ENCODE peak calls at places on chromosome X, in five cellular contexts. One of them, this sample, is unnamed.

GRCh38 chrX:119729408-119730201 is 28.8 kb upstream of the SOWAHD start:
- DNase-seq in AG10803: peak
- DNase-seq in psoas muscle: no peak
- DNase-seq in HFF-Myc: no peak
- DNase-seq in progenitor cell of endocrine pancreas: peak
- DNase-seq in this sample: peak

GRCh38 chrX:150038977-150039599 is 100.8 kb upstream of the EOLA2 start:
- DNase-seq in psoas muscle: no peak
- DNase-seq in AG10803: peak
- DNase-seq in progenitor cell of endocrine pancreas: no peak
- DNase-seq in HFF-Myc: no peak
- DNase-seq in this sample: no peak

GRCh38 chrX:21932277-21932996 is 8.1 kb upstream of the SMS start:
- DNase-seq in psoas muscle: peak
- DNase-seq in progenitor cell of endocrine pancreas: no peak
- DNase-seq in AG10803: peak
- DNase-seq in HFF-Myc: no peak
- DNase-seq in this sample: no peak

GRCh38 chrX:132853040-132853439 is 105.4 kb downstream of the HS6ST2 start:
- DNase-seq in AG10803: no peak
- DNase-seq in progenitor cell of endocrine pancreas: no peak
- DNase-seq in HFF-Myc: no peak
- DNase-seq in psoas muscle: no peak
- DNase-seq in this sample: no peak

GRCh38 chrX:34467437-34467836 is 189.6 kb downstream of the TMEM47 start:
- DNase-seq in psoas muscle: no peak
- DNase-seq in HFF-Myc: no peak
- DNase-seq in AG10803: no peak
- DNase-seq in progenitor cell of endocrine pancreas: no peak
- DNase-seq in this sample: no peak

GRCh38 chrX:108139303-108139702 is 47.7 kb downstream of the ATG4A start:
- DNase-seq in psoas muscle: no peak
- DNase-seq in progenitor cell of endocrine pancreas: no peak
- DNase-seq in AG10803: no peak
- DNase-seq in HFF-Myc: no peak
- DNase-seq in this sample: no peak

GRCh38 chrX:13078739-13079444 is 34.5 kb upstream of the FAM9C start:
- DNase-seq in progenitor cell of endocrine pancreas: no peak
- DNase-seq in AG10803: peak
- DNase-seq in HFF-Myc: no peak
- DNase-seq in psoas muscle: peak
- DNase-seq in this sample: peak

GRCh38 chrX:17520206-17520605 is 145.2 kb downstream of the NHS start:
- DNase-seq in AG10803: peak
- DNase-seq in psoas muscle: no peak
- DNase-seq in progenitor cell of endocrine pancreas: no peak
- DNase-seq in HFF-Myc: no peak
- DNase-seq in this sample: no peak

GRCh38 chrX:124736553-124737240 is 390.3 kb downstream of the SH2D1A start:
- DNase-seq in AG10803: no peak
- DNase-seq in psoas muscle: no peak
- DNase-seq in progenitor cell of endocrine pancreas: peak
- DNase-seq in HFF-Myc: no peak
- DNase-seq in this sample: no peak

GRCh38 chrX:153766871-153767673 is 3.0 kb downstream of the PLXNB3 start:
- DNase-seq in psoas muscle: peak
- DNase-seq in HFF-Myc: no peak
- DNase-seq in AG10803: no peak
- DNase-seq in progenitor cell of endocrine pancreas: no peak
- DNase-seq in this sample: peak

GRCh38 chrX:123171781-123172180 is 12.3 kb upstream of the GRIA3 start:
- DNase-seq in AG10803: peak
- DNase-seq in psoas muscle: no peak
- DNase-seq in HFF-Myc: no peak
- DNase-seq in progenitor cell of endocrine pancreas: no peak
- DNase-seq in this sample: no peak

GRCh38 chrX:152895724-152896420 is 2.0 kb upstream of the ZNF185 start:
- DNase-seq in psoas muscle: no peak
- DNase-seq in HFF-Myc: no peak
- DNase-seq in progenitor cell of endocrine pancreas: no peak
- DNase-seq in AG10803: no peak
- DNase-seq in this sample: no peak

GRCh38 chrX:43469391-43470054 is 186.6 kb upstream of the MAOA start:
- DNase-seq in HFF-Myc: no peak
- DNase-seq in AG10803: no peak
- DNase-seq in progenitor cell of endocrine pancreas: no peak
- DNase-seq in psoas muscle: no peak
- DNase-seq in this sample: no peak

GRCh38 chrX:119990995-119991787 is 47.6 kb upstream of the NKAP start:
- DNase-seq in psoas muscle: no peak
- DNase-seq in HFF-Myc: no peak
- DNase-seq in AG10803: no peak
- DNase-seq in progenitor cell of endocrine pancreas: no peak
- DNase-seq in this sample: no peak

GRCh38 chrX:72479324-72480274 is 93.0 kb downstream of the HDAC8 start:
- DNase-seq in HFF-Myc: no peak
- DNase-seq in psoas muscle: no peak
- DNase-seq in AG10803: no peak
- DNase-seq in progenitor cell of endocrine pancreas: no peak
- DNase-seq in this sample: no peak

GRCh38 chrX:86195343-86195742 is 47.1 kb downstream of the DACH2 start:
- DNase-seq in psoas muscle: no peak
- DNase-seq in AG10803: no peak
- DNase-seq in HFF-Myc: no peak
- DNase-seq in progenitor cell of endocrine pancreas: no peak
- DNase-seq in this sample: no peak

GRCh38 chrX:12950851-12951589 is 23.9 kb upstream of the TMSB4X start:
- DNase-seq in HFF-Myc: no peak
- DNase-seq in progenitor cell of endocrine pancreas: no peak
- DNase-seq in psoas muscle: peak
- DNase-seq in AG10803: no peak
- DNase-seq in this sample: peak

GRCh38 chrX:119482497-119483480 is 14.5 kb downstream of the SLC25A5 start:
- DNase-seq in progenitor cell of endocrine pancreas: peak
- DNase-seq in HFF-Myc: no peak
- DNase-seq in psoas muscle: peak
- DNase-seq in AG10803: peak
- DNase-seq in this sample: peak

GRCh38 chrX:41142130-41142529 is 56.9 kb downstream of the USP9X start:
- DNase-seq in progenitor cell of endocrine pancreas: no peak
- DNase-seq in HFF-Myc: no peak
- DNase-seq in AG10803: peak
- DNase-seq in psoas muscle: no peak
- DNase-seq in this sample: no peak

GRCh38 chrX:108019382-108019857 is 25.4 kb upstream of the VSIG1 start:
- DNase-seq in psoas muscle: no peak
- DNase-seq in progenitor cell of endocrine pancreas: no peak
- DNase-seq in HFF-Myc: no peak
- DNase-seq in AG10803: no peak
- DNase-seq in this sample: no peak

GRCh38 chrX:1767026-1767425 is 152.2 kb downstream of the ASMT start:
- DNase-seq in psoas muscle: no peak
- DNase-seq in AG10803: no peak
- DNase-seq in HFF-Myc: no peak
- DNase-seq in progenitor cell of endocrine pancreas: no peak
- DNase-seq in this sample: no peak

GRCh38 chrX:118971552-118971951 is 2.9 kb upstream of the LONRF3 start:
- DNase-seq in progenitor cell of endocrine pancreas: no peak
- DNase-seq in AG10803: no peak
- DNase-seq in HFF-Myc: no peak
- DNase-seq in psoas muscle: no peak
- DNase-seq in this sample: no peak

GRCh38 chrX:39157006-39157405 is 355.7 kb downstream of the MID1IP1 start:
- DNase-seq in HFF-Myc: no peak
- DNase-seq in psoas muscle: no peak
- DNase-seq in progenitor cell of endocrine pancreas: no peak
- DNase-seq in AG10803: no peak
- DNase-seq in this sample: no peak

GRCh38 chrX:121987163-121987562 is 939.8 kb downstream of the GLUD2 start:
- DNase-seq in progenitor cell of endocrine pancreas: no peak
- DNase-seq in AG10803: peak
- DNase-seq in HFF-Myc: peak
- DNase-seq in psoas muscle: no peak
- DNase-seq in this sample: no peak

GRCh38 chrX:103727115-103727514 is 16.4 kb downstream of the TMEM31 start:
- DNase-seq in psoas muscle: no peak
- DNase-seq in progenitor cell of endocrine pancreas: no peak
- DNase-seq in HFF-Myc: no peak
- DNase-seq in AG10803: no peak
- DNase-seq in this sample: no peak

GRCh38 chrX:70398899-70399298 is 24.2 kb upstream of the GDPD2 start:
- DNase-seq in HFF-Myc: no peak
- DNase-seq in AG10803: peak
- DNase-seq in progenitor cell of endocrine pancreas: no peak
- DNase-seq in psoas muscle: no peak
- DNase-seq in this sample: no peak

GRCh38 chrX:41823402-41823801 is 99.4 kb downstream of the GPR82 start:
- DNase-seq in progenitor cell of endocrine pancreas: no peak
- DNase-seq in AG10803: peak
- DNase-seq in psoas muscle: no peak
- DNase-seq in HFF-Myc: no peak
- DNase-seq in this sample: no peak